ENCODE peak calls at places on chromosomes 3 and 15, in five cellular contexts. One of them, this sample, is unnamed.

GRCh38 chr3:76097588-76097975 is 312.2 kb upstream of the ZNF717 start:
- DNase-seq in astrocyte of the spinal cord: no peak
- DNase-seq in spleen: no peak
- DNase-seq in fibroblast of lung: no peak
- DNase-seq in hepatocyte: no peak
- DNase-seq in this sample: no peak

GRCh38 chr3:119149484-119149883 is 3.5 kb downstream of the TEX55 start:
- DNase-seq in spleen: no peak
- DNase-seq in hepatocyte: no peak
- DNase-seq in fibroblast of lung: peak
- DNase-seq in astrocyte of the spinal cord: peak
- DNase-seq in this sample: no peak

GRCh38 chr15:68409736-68410370 is 22.1 kb downstream of the ITGA11 start:
- DNase-seq in fibroblast of lung: no peak
- DNase-seq in spleen: peak
- DNase-seq in astrocyte of the spinal cord: no peak
- DNase-seq in hepatocyte: no peak
- DNase-seq in this sample: peak

GRCh38 chr15:98745179-98745578 is 96.8 kb downstream of the IGF1R start:
- DNase-seq in spleen: no peak
- DNase-seq in astrocyte of the spinal cord: no peak
- DNase-seq in hepatocyte: peak
- DNase-seq in fibroblast of lung: no peak
- DNase-seq in this sample: no peak

GRCh38 chr15:71290002-71290401 is 174.7 kb downstream of the THSD4 start:
- DNase-seq in astrocyte of the spinal cord: no peak
- DNase-seq in spleen: no peak
- DNase-seq in hepatocyte: no peak
- DNase-seq in fibroblast of lung: no peak
- DNase-seq in this sample: no peak

GRCh38 chr15:44710236-44711088 is 661 bp downstream of the PATL2 start:
- DNase-seq in spleen: peak
- DNase-seq in astrocyte of the spinal cord: peak
- DNase-seq in hepatocyte: peak
- DNase-seq in fibroblast of lung: peak
- DNase-seq in this sample: peak

GRCh38 chr3:132822266-132822665 is 100.1 kb upstream of the NPHP3 start:
- DNase-seq in astrocyte of the spinal cord: no peak
- DNase-seq in spleen: no peak
- DNase-seq in fibroblast of lung: no peak
- DNase-seq in hepatocyte: no peak
- DNase-seq in this sample: no peak

GRCh38 chr15:80929689-80930088 is 59.9 kb downstream of the MESD start:
- DNase-seq in hepatocyte: no peak
- DNase-seq in spleen: peak
- DNase-seq in astrocyte of the spinal cord: peak
- DNase-seq in fibroblast of lung: no peak
- DNase-seq in this sample: no peak

GRCh38 chr3:57937092-57937491 is 71.1 kb upstream of the FLNB start:
- DNase-seq in fibroblast of lung: no peak
- DNase-seq in spleen: no peak
- DNase-seq in hepatocyte: no peak
- DNase-seq in astrocyte of the spinal cord: no peak
- DNase-seq in this sample: no peak

GRCh38 chr3:35965908-35966307 is 326.6 kb downstream of the ARPP21 start:
- DNase-seq in hepatocyte: peak
- DNase-seq in astrocyte of the spinal cord: peak
- DNase-seq in spleen: no peak
- DNase-seq in fibroblast of lung: peak
- DNase-seq in this sample: no peak
- TF ChIP-seq CTCF in hepatocyte: peak
- TF ChIP-seq CTCF in astrocyte of the spinal cord: peak
- TF ChIP-seq CTCF in spleen: peak
- TF ChIP-seq CTCF in fibroblast of lung: peak
- TF ChIP-seq CTCF in this sample: peak

DNA sequence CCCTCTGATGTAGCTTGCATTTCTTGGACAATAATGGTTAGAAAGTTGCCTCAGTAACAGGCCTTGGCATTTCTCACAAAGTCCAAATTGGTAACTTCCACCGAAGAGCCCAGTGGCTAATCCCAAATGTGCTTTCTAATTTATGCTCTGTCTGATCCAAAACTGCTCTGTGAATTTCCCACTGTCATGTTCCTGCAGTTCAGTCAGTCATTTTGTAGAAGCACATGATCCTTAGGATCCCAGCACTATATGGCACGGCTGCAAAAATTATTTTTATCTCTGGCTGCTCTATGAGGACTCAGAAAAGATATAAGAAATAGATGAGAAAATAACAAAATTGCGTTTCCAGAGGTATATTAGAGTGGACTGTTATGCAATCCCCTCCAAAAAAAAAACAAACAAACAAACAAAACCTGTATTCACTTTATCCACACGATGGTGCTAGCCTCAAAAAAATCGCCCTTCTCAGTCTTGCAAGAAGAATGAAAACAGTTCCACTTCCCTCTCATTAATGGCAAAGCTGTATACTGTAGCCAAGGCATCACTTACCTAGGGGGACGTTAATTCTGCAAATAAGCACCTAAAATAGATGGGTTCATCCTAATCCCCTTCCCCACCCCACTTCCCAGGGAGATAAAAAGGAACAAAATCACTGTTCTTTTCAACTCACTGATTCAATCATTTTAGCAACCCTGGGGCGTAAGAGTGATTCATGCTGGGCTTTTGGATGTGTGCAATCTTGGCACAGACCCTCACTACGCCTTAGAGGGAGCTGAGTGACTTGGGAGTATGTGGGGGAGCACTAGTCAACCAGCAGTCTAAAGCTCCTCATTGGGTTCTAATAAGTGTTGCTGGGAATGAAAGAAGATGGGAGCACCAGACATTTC is 61.3 kb downstream of the TMCO5A start:
- DNase-seq in spleen: no peak
- DNase-seq in astrocyte of the spinal cord: peak
- DNase-seq in fibroblast of lung: peak
- DNase-seq in hepatocyte: peak
- DNase-seq in this sample: no peak
- TF ChIP-seq CTCF in spleen: peak
- TF ChIP-seq CTCF in astrocyte of the spinal cord: peak
- TF ChIP-seq CTCF in fibroblast of lung: peak
- TF ChIP-seq CTCF in hepatocyte: peak
- TF ChIP-seq CTCF in this sample: peak

DNA sequence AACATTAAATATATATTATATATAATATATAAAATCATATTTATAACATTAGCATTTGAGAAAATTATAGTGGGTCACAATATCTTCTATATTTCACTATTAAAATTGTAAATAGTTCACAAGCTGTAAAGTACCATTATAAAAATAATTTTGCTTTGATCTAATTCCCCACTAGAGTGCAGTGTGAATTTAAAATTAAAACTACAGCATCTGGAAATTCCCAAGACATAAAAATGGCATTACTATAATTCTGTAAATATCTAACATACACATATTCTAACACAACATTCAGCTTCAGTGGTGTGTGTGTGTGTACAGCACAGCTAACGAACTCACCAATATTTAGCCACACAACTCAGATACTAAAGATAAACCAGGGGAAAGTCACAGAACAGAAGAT is 424.9 kb upstream of the ZNF385D start:
- DNase-seq in fibroblast of lung: peak
- DNase-seq in astrocyte of the spinal cord: peak
- DNase-seq in hepatocyte: no peak
- DNase-seq in spleen: no peak
- DNase-seq in this sample: no peak
- TF ChIP-seq CTCF in fibroblast of lung: peak
- TF ChIP-seq CTCF in astrocyte of the spinal cord: peak
- TF ChIP-seq CTCF in hepatocyte: peak
- TF ChIP-seq CTCF in spleen: no peak
- TF ChIP-seq CTCF in this sample: no peak

GRCh38 chr15:48052871-48053383 is 67.9 kb upstream of the SLC24A5 start:
- DNase-seq in astrocyte of the spinal cord: no peak
- DNase-seq in fibroblast of lung: no peak
- DNase-seq in spleen: no peak
- DNase-seq in hepatocyte: no peak
- DNase-seq in this sample: no peak

GRCh38 chr15:48041454-48041853 is 79.3 kb upstream of the SLC24A5 start:
- DNase-seq in hepatocyte: no peak
- DNase-seq in spleen: no peak
- DNase-seq in fibroblast of lung: no peak
- DNase-seq in astrocyte of the spinal cord: no peak
- DNase-seq in this sample: no peak

GRCh38 chr15:48049736-48050135 is 71.1 kb upstream of the SLC24A5 start:
- DNase-seq in astrocyte of the spinal cord: no peak
- DNase-seq in fibroblast of lung: no peak
- DNase-seq in hepatocyte: no peak
- DNase-seq in spleen: no peak
- DNase-seq in this sample: no peak

DNA sequence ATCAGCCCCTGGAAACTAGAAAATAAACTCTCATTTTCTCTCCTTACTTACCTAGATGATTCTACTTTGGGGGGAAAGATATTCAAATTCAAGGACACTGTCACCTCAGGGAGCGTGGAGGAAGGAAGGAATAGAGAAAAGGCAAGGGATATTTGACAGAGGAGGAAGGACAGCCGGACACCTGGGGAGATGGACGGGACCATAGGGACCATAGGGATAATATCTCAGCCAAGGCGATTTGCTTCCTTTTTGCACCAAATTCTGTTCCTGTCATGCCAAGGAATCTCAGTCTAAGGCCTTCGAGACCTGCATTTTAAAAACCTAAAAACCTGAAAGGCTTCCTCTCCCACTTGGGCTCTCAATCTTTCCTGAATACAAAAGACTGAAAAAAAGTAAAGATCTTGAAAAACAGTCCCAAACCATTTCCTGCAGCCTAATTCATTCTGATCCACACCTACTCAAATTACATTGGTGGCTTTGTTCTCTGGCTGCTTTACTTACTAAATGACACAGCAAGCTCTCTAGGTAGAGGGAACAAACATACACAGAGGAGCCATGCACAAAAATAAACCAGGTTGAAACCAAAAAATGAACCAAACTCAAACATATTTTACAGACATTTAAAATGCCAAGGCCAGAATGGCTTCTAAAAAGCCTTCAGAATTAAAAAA is 73.8 kb upstream of the SLC24A5 start:
- DNase-seq in spleen: no peak
- DNase-seq in fibroblast of lung: no peak
- DNase-seq in astrocyte of the spinal cord: no peak
- DNase-seq in hepatocyte: no peak
- DNase-seq in this sample: no peak
- TF ChIP-seq CTCF in spleen: no peak
- TF ChIP-seq CTCF in fibroblast of lung: no peak
- TF ChIP-seq CTCF in astrocyte of the spinal cord: no peak
- TF ChIP-seq CTCF in hepatocyte: no peak
- TF ChIP-seq CTCF in this sample: no peak

GRCh38 chr3:125679258-125679657 is 84.0 kb upstream of the OSBPL11 start:
- DNase-seq in hepatocyte: no peak
- DNase-seq in fibroblast of lung: no peak
- DNase-seq in spleen: no peak
- DNase-seq in astrocyte of the spinal cord: no peak
- DNase-seq in this sample: no peak
- TF ChIP-seq CTCF in hepatocyte: peak
- TF ChIP-seq CTCF in fibroblast of lung: no peak
- TF ChIP-seq CTCF in spleen: no peak
- TF ChIP-seq CTCF in astrocyte of the spinal cord: no peak
- TF ChIP-seq CTCF in this sample: no peak

DNA sequence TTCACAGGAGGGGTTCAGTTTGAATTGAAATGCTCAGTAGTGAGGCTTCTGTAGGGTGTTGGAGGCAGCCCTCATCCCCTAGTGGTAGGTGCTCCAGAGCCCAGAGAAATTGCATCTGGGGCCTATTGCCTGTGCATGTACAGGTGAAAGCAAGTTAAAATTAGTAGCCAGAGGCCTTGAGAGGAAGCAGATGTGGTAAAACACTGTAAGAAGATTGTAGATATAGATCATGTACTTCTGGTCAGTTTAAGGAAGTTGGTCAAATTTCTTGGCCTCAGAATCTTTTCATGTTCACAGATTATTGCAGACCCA is 34.6 kb downstream of the IGSF10 start:
- DNase-seq in spleen: no peak
- DNase-seq in hepatocyte: no peak
- DNase-seq in astrocyte of the spinal cord: no peak
- DNase-seq in fibroblast of lung: no peak
- DNase-seq in this sample: no peak
- TF ChIP-seq CTCF in spleen: no peak
- TF ChIP-seq CTCF in hepatocyte: no peak
- TF ChIP-seq CTCF in astrocyte of the spinal cord: no peak
- TF ChIP-seq CTCF in fibroblast of lung: no peak
- TF ChIP-seq CTCF in this sample: no peak

DNA sequence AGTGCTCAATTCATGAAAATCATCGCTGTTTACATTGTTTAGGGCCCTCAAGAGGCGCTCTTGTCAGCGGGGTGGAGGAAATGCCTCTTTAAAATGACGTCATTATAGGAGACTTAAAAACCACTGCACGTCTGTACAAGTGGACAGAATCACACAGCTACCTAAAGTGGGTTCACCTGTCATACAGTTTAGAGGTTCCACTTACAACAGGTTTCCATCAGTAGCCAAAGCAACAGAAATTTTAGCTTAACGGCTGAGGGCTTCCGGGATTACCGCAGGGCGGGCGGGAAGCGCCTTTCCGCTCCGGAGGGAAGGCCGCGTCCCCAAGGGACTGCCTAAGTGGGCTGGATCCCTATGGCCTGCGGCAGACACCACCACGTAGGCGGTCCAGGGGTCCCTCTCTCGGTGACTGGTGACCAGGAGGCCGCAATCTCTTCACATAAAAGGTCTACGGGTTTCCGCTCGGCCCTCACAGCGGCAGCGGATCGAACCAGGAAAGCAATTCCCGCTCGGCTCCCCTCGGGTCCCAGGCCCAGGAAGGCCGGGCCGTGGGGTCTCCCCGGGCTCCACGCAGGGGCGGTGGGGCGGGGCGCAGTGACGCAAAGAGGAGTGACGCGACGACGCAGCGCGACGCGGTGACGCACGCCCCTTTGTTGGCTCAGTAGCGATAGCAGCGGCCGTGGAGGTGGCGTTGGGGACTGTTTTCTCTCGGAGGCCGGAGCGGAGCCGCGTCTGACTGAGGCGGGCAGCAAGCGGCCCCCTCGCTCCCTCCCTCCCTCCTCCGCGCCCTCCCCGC is at the start of gene ARIH1:
- DNase-seq in hepatocyte: peak
- DNase-seq in fibroblast of lung: peak
- DNase-seq in astrocyte of the spinal cord: peak
- DNase-seq in spleen: peak
- DNase-seq in this sample: peak
- TF ChIP-seq CTCF in hepatocyte: peak
- TF ChIP-seq CTCF in fibroblast of lung: peak
- TF ChIP-seq CTCF in astrocyte of the spinal cord: peak
- TF ChIP-seq CTCF in spleen: peak
- TF ChIP-seq CTCF in this sample: no peak